ENCODE peak calls at places on chromosomes 3 and 15, in four cellular contexts. P, Z, Q and S are unnamed samples.

GRCh38 chr3:116188231-116188785 is 257.0 kb downstream of the LSAMP start:
- DNase-seq in P (no peak), Z (no peak), Q (peak), S (no peak)

GRCh38 chr3:66938338-66938963 is 59.7 kb upstream of the KBTBD8 start:
- DNase-seq in P (no peak), Z (peak), Q (peak), S (no peak)

GRCh38 chr3:108472011-108472591 is 38.3 kb downstream of the MYH15 start:
- DNase-seq in P (no peak), Z (peak), Q (no peak), S (no peak)

GRCh38 chr15:42704492-42704926 is 32.4 kb downstream of the CDAN1 start:
- DNase-seq in P (peak), Z (peak), Q (peak), S (peak)

GRCh38 chr3:142448424-142448823 is 587 bp upstream of the XRN1 start:
- DNase-seq in P (no peak), Z (no peak), Q (no peak), S (no peak)

GRCh38 chr3:109927161-109927560 is 589.8 kb upstream of the DPPA4 start:
- DNase-seq in P (no peak), Z (peak), Q (no peak), S (no peak)

GRCh38 chr15:101120961-101121360 is 130.9 kb downstream of the CHSY1 start:
- DNase-seq in P (no peak), Z (no peak), Q (no peak), S (no peak)

GRCh38 chr15:67189326-67190051 is 65.0 kb downstream of the AAGAB start:
- DNase-seq in P (no peak), Z (no peak), Q (no peak), S (no peak)